ENCODE peak calls at places on chromosomes 11 and 22, in six cellular contexts. J is fibroblast of lung; M is tibial nerve; X is pancreas; E is CD8-positive, alpha-beta memory T cell; W is thoracic aorta. B is an unnamed sample. For H3K36me3, the result is how much of the 10 kb centered on the place peaks cover.

GRCh38 chr22:50620861-50621490 is 7.0 kb downstream of the ARSA start:
- DNase-seq in J (no peak), E (peak), M (no peak), W (no peak), X (no peak), B (peak)

GRCh38 chr11:117704416-117705150 is 92.4 kb downstream of the DSCAML1 start:
- DNase-seq in E (no peak), W (no peak), M (no peak), J (no peak), X (no peak), B (no peak)

GRCh38 chr22:23678133-23678532 is 12.7 kb upstream of the RGL4 start:
- DNase-seq in W (no peak), E (no peak), X (no peak), M (no peak), J (no peak), B (no peak)

GRCh38 chr11:88555018-88555828 is 217.7 kb upstream of the CTSC start:
- DNase-seq in J (peak), X (no peak), W (no peak), E (no peak), M (peak), B (no peak)

GRCh38 chr22:16932577-16932976 is 75.4 kb downstream of the GAB4 start:
- DNase-seq in J (no peak), M (no peak), X (no peak), W (no peak), E (no peak), B (no peak)

GRCh38 chr11:128713595-128713994 is 19.7 kb downstream of the FLI1 start:
- DNase-seq in E (no peak), X (no peak), W (no peak), M (no peak), J (peak), B (no peak)

GRCh38 chr11:134667175-134667500 is 255.1 kb upstream of the B3GAT1 start:
- DNase-seq in X (peak), M (no peak), E (no peak), W (no peak), J (no peak), B (no peak)

GRCh38 chr22:29270475-29271271 is 2.6 kb downstream of the EWSR1 start:
- DNase-seq in M (no peak), J (peak), E (no peak), W (no peak), X (no peak), B (no peak)

GRCh38 chr11:24421766-24422165 is 75.1 kb upstream of the LUZP2 start:
- DNase-seq in M (no peak), X (no peak), E (no peak), J (peak), W (no peak), B (no peak)

GRCh38 chr11:17498058-17498457 is 21.4 kb upstream of the ABCC8 start:
- DNase-seq in W (no peak), J (no peak), E (no peak), M (no peak), X (peak), B (no peak)

GRCh38 chr11:92380882-92381281 is 156.3 kb downstream of the FAT3 start:
- DNase-seq in E (no peak), W (no peak), J (peak), X (no peak), M (no peak), B (no peak)

GRCh38 chr11:6703247-6704063 is 20.3 kb upstream of the MRPL17 start:
- DNase-seq in X (no peak), J (peak), W (no peak), M (no peak), E (no peak), B (no peak)

GRCh38 chr11:68750197-68750987 is 928 bp downstream of the TESMIN start:
- DNase-seq in M (no peak), E (peak), X (peak), J (no peak), W (no peak), B (peak)

GRCh38 chr22:50672471-50673230 is at the start of gene SHANK3:
- DNase-seq in E (no peak), J (no peak), W (no peak), X (no peak), M (no peak), B (no peak)

GRCh38 chr11:10518891-10519290 is 22.1 kb downstream of the RNF141 start:
- DNase-seq in X (no peak), W (no peak), M (no peak), E (no peak), J (no peak), B (no peak)
- H3K36me3 ChIP-seq in X (under half), W (under half), M (under half), E (under half), J (under half), B (under half)

GRCh38 chr22:48745842-48746788 is 1081.6 kb downstream of the BRD1 start:
- DNase-seq in X (no peak), W (no peak), E (no peak), M (no peak), J (no peak), B (no peak)
- H3K27ac ChIP-seq in X (no peak), W (no peak), E (no peak), M (peak), J (no peak), B (no peak)

GRCh38 chr11:57416436-57416835 is 10.5 kb downstream of the SLC43A3 start:
- DNase-seq in E (no peak), X (no peak), W (no peak), M (no peak), J (no peak), B (no peak)

GRCh38 chr11:57413681-57414080 is 13.2 kb downstream of the SLC43A3 start:
- DNase-seq in X (no peak), J (no peak), E (no peak), W (no peak), M (no peak), B (no peak)

GRCh38 chr11:57417056-57417455 is 9.9 kb downstream of the SLC43A3 start:
- DNase-seq in E (no peak), M (no peak), X (no peak), J (peak), W (no peak), B (no peak)

GRCh38 chr11:57410287-57410686 is 16.6 kb downstream of the SLC43A3 start:
- DNase-seq in W (no peak), X (no peak), J (peak), M (no peak), E (no peak), B (no peak)

GRCh38 chr11:57414612-57415212 is 12.2 kb downstream of the SLC43A3 start:
- DNase-seq in X (no peak), E (no peak), J (no peak), M (no peak), W (no peak), B (no peak)
- H3K36me3 ChIP-seq in X (under half), E (under half), J (under half), M (half or more), W (half or more), B (under half)

DNA sequence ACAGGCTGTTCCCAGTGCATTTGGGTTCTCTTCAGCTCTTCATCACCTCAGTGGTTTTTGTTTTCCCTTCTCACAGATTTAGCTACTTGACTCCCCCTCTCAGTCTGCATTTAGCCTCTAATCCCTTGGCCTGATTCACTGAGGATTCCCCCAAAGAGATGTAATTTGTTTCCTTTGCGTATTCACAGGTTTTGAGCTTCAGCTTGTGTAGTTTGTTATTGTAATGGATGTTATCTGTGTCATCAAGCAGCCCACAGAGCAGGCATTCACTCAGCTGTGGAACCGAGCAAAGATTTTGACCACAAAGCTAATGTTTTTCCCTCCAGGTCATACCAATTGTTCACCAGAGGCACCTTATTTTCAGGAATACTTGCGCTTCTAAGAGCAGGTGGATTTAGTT is 6.4 kb upstream of the ME3 start:
- DNase-seq in X (no peak), W (no peak), J (peak), M (no peak), E (no peak), B (no peak)
- H3K27ac ChIP-seq in X (no peak), W (no peak), J (no peak), M (peak), E (no peak), B (no peak)

GRCh38 chr11:2521081-2521480 is 76.3 kb downstream of the KCNQ1 start:
- DNase-seq in M (peak), E (no peak), X (peak), J (no peak), W (no peak), B (no peak)

GRCh38 chr11:2523821-2524391 is 79.1 kb downstream of the KCNQ1 start:
- DNase-seq in X (peak), W (no peak), E (no peak), M (peak), J (no peak), B (peak)

GRCh38 chr11:2521681-2522630 is 77.1 kb downstream of the KCNQ1 start:
- DNase-seq in E (no peak), W (no peak), X (peak), M (peak), J (no peak), B (no peak)

GRCh38 chr11:2524446-2525165 is 79.8 kb downstream of the KCNQ1 start:
- DNase-seq in E (no peak), J (no peak), M (peak), W (no peak), X (peak), B (peak)

GRCh38 chr11:2522636-2523255 is 77.9 kb downstream of the KCNQ1 start:
- DNase-seq in E (no peak), W (no peak), X (peak), J (no peak), M (peak), B (no peak)
- H3K36me3 ChIP-seq in E (under half), W (under half), X (under half), J (under half), M (under half), B (under half)

B was measured in CD8-positive, alpha-beta T cell.